ENCODE peak calls at places on chromosome 18, in seven cellular contexts. D is endothelial cell of umbilical vein, G is brain microvascular endothelial cell, Q is heart right ventricle, W is kidney, H is psoas muscle, L is GM12878. A is an unnamed sample.

GRCh38 chr18:57841568-57841967 is 38.5 kb upstream of the ATP8B1 start:
- DNase-seq in D (no peak), W (no peak), G (no peak), Q (no peak), H (no peak), L (peak), A (no peak)

GRCh38 chr18:26322892-26323653 is 96.8 kb downstream of the TAF4B start:
- DNase-seq in H (no peak), W (no peak), G (peak), Q (no peak), L (no peak), D (no peak), A (no peak)

GRCh38 chr18:46051731-46052461 is 20.2 kb downstream of the PSTPIP2 start:
- DNase-seq in H (no peak), L (no peak), D (no peak), G (peak), Q (no peak), W (no peak), A (no peak)

GRCh38 chr18:79924814-79925655 is 26.4 kb downstream of the SLC66A2 start:
- DNase-seq in W (peak), H (peak), G (no peak), L (no peak), D (no peak), Q (no peak), A (no peak)

GRCh38 chr18:63155910-63156773 is 163.4 kb downstream of the BCL2 start:
- DNase-seq in G (no peak), Q (no peak), L (no peak), D (no peak), W (no peak), H (no peak), A (no peak)

GRCh38 chr18:23231340-23232021 is 96.2 kb downstream of the CABLES1 start:
- DNase-seq in H (peak), Q (peak), D (peak), W (peak), G (peak), L (peak), A (no peak)

GRCh38 chr18:43013489-43013888 is 102.0 kb downstream of the RIT2 start:
- DNase-seq in G (peak), H (no peak), D (no peak), Q (no peak), L (no peak), W (no peak), A (no peak)

GRCh38 chr18:45503988-45504387 is 111.3 kb upstream of the SLC14A2 start:
- DNase-seq in H (no peak), W (no peak), L (no peak), D (no peak), G (no peak), Q (no peak), A (no peak)

GRCh38 chr18:76679877-76680276 is 142.5 kb upstream of the ZNF236 start:
- DNase-seq in H (no peak), L (no peak), D (no peak), W (no peak), Q (no peak), G (no peak), A (no peak)

GRCh38 chr18:213977-214376 is 53.9 kb downstream of the THOC1 start:
- DNase-seq in D (no peak), G (no peak), L (no peak), H (no peak), W (no peak), Q (no peak), A (no peak)

GRCh38 chr18:37734406-37734805 is 168.8 kb upstream of the CELF4 start:
- DNase-seq in G (no peak), H (no peak), W (no peak), L (no peak), Q (no peak), D (no peak), A (no peak)

GRCh38 chr18:25144835-25145234 is 207.1 kb downstream of the ZNF521 start:
- DNase-seq in Q (no peak), H (no peak), D (peak), L (no peak), W (no peak), G (peak), A (no peak)

GRCh38 chr18:26088482-26088881 is 1.9 kb downstream of the SS18 start:
- DNase-seq in H (no peak), W (no peak), G (no peak), D (peak), L (no peak), Q (no peak), A (no peak)

GRCh38 chr18:36633961-36634412 is 194.8 kb downstream of the TPGS2 start:
- DNase-seq in G (no peak), W (no peak), D (no peak), L (peak), H (no peak), Q (no peak), A (no peak)

GRCh38 chr18:62781893-62782292 is 66.6 kb downstream of the PHLPP1 start:
- DNase-seq in D (peak), H (peak), G (peak), Q (no peak), W (no peak), L (no peak), A (peak)

GRCh38 chr18:44180683-44181082 is 500.0 kb upstream of the SETBP1 start:
- DNase-seq in D (no peak), G (peak), L (no peak), W (no peak), H (no peak), Q (no peak), A (no peak)

GRCh38 chr18:62436636-62437519 is 85.9 kb upstream of the ZCCHC2 start:
- DNase-seq in G (peak), L (no peak), H (peak), D (peak), Q (peak), W (peak), A (peak)

GRCh38 chr18:53556450-53556849 is 668.0 kb downstream of the MBD2 start:
- DNase-seq in H (no peak), L (no peak), Q (no peak), W (no peak), D (no peak), G (no peak), A (no peak)

GRCh38 chr18:39620551-39621168 is 2055.1 kb upstream of the CELF4 start:
- DNase-seq in L (no peak), Q (no peak), W (no peak), H (no peak), G (no peak), D (no peak), A (no peak)

GRCh38 chr18:76805221-76805620 is 17.1 kb upstream of the ZNF236 start:
- DNase-seq in G (peak), W (no peak), H (no peak), Q (no peak), L (no peak), D (peak), A (no peak)

GRCh38 chr18:25075793-25076192 is 276.2 kb downstream of the ZNF521 start:
- DNase-seq in Q (no peak), H (no peak), D (no peak), W (no peak), L (no peak), G (no peak), A (no peak)

GRCh38 chr18:22221350-22221749 is 52.0 kb downstream of the GATA6 start:
- DNase-seq in L (no peak), W (no peak), Q (no peak), D (no peak), H (no peak), G (no peak), A (no peak)

GRCh38 chr18:23058746-23059440 is 76.4 kb upstream of the CABLES1 start:
- DNase-seq in Q (no peak), H (no peak), W (no peak), D (no peak), G (no peak), L (no peak), A (no peak)

GRCh38 chr18:63831080-63831788 is 56.0 kb downstream of the SERPINB7 start:
- DNase-seq in W (no peak), L (no peak), G (peak), H (no peak), D (no peak), Q (no peak), A (no peak)

GRCh38 chr18:43882358-43882757 is 605.1 kb upstream of the SYT4 start:
- DNase-seq in G (no peak), H (peak), W (no peak), Q (peak), D (no peak), L (no peak), A (no peak)

GRCh38 chr18:9814431-9814830 is 71.3 kb upstream of the TXNDC2 start:
- DNase-seq in G (peak), Q (no peak), W (no peak), L (no peak), D (peak), H (no peak), A (no peak)

GRCh38 chr18:25669741-25670140 is 317.8 kb upstream of the ZNF521 start:
- DNase-seq in L (no peak), Q (no peak), G (peak), H (no peak), W (no peak), D (peak), A (no peak)

GRCh38 chr18:75727479-75727878 is 300.0 kb upstream of the SMIM21 start:
- DNase-seq in Q (peak), L (no peak), W (no peak), H (peak), G (peak), D (no peak), A (no peak)

GRCh38 chr18:74510770-74511095 is 14.6 kb downstream of the CNDP2 start:
- DNase-seq in G (no peak), W (peak), L (no peak), D (no peak), Q (no peak), H (no peak), A (no peak)

GRCh38 chr18:63306249-63306648 is 13.3 kb downstream of the BCL2 start:
- DNase-seq in Q (no peak), L (no peak), W (no peak), D (no peak), G (no peak), H (no peak), A (no peak)

GRCh38 chr18:40868110-40868858 is 1086.8 kb upstream of the PIK3C3 start:
- DNase-seq in W (no peak), L (no peak), D (peak), Q (no peak), G (peak), H (no peak), A (peak)

GRCh38 chr18:55839350-55839749 is 251.4 kb upstream of the TCF4 start:
- DNase-seq in D (no peak), G (peak), H (no peak), Q (no peak), W (no peak), L (no peak), A (no peak)

GRCh38 chr18:22517356-22517755 is 99.6 kb upstream of the CTAGE1 start:
- DNase-seq in H (no peak), D (no peak), G (no peak), Q (no peak), W (no peak), L (no peak), A (no peak)

GRCh38 chr18:63257453-63257852 is 62.1 kb downstream of the BCL2 start:
- DNase-seq in D (no peak), Q (no peak), G (no peak), L (no peak), W (no peak), H (no peak), A (no peak)

GRCh38 chr18:54916507-54916906 is 42.8 kb downstream of the CCDC68 start:
- DNase-seq in Q (no peak), D (no peak), W (no peak), H (no peak), L (no peak), G (no peak), A (no peak)

DNA sequence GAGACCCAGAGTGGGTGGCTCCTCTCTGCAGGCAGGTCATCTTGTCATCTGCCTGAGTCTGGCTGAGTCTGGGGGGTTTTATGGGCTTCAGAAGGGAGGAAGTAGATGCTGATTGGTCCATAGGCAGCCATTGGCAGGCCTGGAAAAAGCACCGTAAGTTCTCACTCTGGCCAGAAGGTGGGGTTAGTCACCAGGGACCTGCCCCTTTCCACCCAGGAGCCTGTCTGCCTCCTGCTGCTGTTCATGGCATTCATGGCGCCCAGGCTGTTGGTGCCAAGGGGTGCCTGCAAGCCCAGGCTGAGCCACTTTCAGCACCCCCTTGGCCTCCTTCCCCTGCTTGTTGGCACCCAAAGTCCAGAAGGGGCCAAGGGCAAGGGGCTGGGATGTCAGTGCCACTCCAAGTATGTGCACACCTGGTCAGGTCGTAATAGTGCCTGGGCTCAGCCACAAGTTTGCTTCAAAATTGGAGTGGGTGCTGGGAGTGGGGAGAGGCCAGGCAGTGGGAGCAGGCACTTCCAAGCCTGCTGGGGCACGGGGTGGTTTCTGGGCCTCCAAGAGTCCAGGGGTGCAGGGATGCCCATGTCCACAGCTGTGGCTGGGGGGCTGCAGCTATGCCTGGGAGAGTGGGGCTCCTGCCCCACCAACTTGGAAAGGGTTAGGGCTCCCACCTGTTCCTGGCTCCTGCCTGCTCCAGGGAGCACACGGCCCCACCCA is 178.1 kb downstream of the FAM210A start:
- DNase-seq in Q (no peak), G (no peak), W (no peak), L (no peak), D (no peak), H (no peak), A (no peak)
- TF ChIP-seq CTCF in Q (no peak), G (no peak), W (no peak), L (peak), D (no peak), H (no peak), A (no peak)

DNA sequence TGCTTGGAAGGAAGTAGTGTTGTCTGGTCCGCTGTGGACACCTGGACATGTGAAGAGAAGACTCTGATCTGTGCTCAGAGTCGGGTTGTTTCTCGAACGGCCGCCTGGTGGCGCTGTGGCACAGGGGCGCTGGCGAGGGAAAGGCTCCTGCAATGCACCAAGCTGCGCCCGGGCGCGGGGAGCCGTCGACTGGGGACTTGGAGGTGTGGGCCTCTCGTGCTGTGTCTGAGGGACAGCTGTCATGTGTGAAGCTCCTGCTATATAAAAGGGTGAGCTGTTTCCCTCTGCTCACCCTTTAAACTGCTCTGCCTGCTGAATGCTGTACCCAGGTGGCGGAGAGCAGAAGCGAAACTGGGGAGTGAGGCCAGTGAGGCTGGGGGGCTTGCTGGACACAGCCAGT is 44.0 kb downstream of the GNAL start:
- DNase-seq in W (peak), G (peak), D (peak), H (peak), L (no peak), Q (peak), A (no peak)
- H3K4me3 ChIP-seq in W (peak), G (no peak), D (no peak), H (peak), L (no peak), Q (no peak), A (peak)

DNA sequence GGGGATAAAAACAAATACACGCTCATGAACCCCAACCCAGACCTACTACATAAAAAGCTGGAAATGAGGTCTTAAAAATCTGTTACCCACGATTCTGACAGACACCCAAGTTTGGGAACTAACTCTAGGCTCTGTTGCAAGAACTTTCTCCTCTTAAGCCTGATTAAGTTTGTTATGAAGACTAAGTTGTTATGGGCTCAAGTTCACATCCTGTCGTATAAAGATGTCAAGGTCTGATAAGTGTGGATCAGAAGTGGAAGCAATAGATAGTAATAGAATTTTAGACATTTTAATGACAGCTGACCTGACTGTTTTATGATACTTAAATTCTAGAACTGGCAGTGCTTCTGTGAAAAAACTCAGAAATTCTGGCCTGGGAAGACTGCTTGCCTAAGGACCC is 43.2 kb downstream of the LPIN2 start:
- DNase-seq in H (no peak), D (no peak), L (no peak), G (no peak), Q (no peak), W (no peak), A (no peak)
- H3K27ac ChIP-seq in H (no peak), D (no peak), L (peak), G (no peak), Q (peak), W (peak), A (no peak)

GRCh38 chr18:61173579-61173978 is 159.7 kb upstream of the CDH20 start:
- DNase-seq in W (no peak), L (no peak), D (no peak), H (no peak), G (no peak), Q (no peak), A (no peak)

GRCh38 chr18:61167902-61168301 is 165.3 kb upstream of the CDH20 start:
- DNase-seq in L (no peak), G (no peak), W (no peak), Q (no peak), H (no peak), D (no peak), A (no peak)

GRCh38 chr18:61169386-61169785 is 163.8 kb upstream of the CDH20 start:
- DNase-seq in G (no peak), L (no peak), D (no peak), Q (no peak), W (no peak), H (no peak), A (no peak)
- TF ChIP-seq CTCF in G (no peak), L (no peak), D (no peak), Q (no peak), W (no peak), H (no peak), A (no peak)

GRCh38 chr18:3368193-3368592 is 81.8 kb upstream of the TGIF1 start:
- DNase-seq in H (no peak), W (no peak), G (peak), D (no peak), L (no peak), Q (no peak), A (no peak)
- H3K4me3 ChIP-seq in H (no peak), W (no peak), G (no peak), D (no peak), L (no peak), Q (no peak), A (no peak)

GRCh38 chr18:48974304-48975220 is 23.8 kb upstream of the SMAD7 start:
- DNase-seq in D (no peak), W (no peak), L (no peak), Q (peak), H (no peak), G (no peak), A (no peak)
- H3K27ac ChIP-seq in D (no peak), W (peak), L (no peak), Q (peak), H (peak), G (no peak), A (peak)

GRCh38 chr18:67919316-67919715 is 402.8 kb upstream of the DSEL start:
- DNase-seq in W (no peak), Q (no peak), G (no peak), H (no peak), D (no peak), L (no peak), A (no peak)
- TF ChIP-seq CTCF in W (no peak), Q (no peak), G (no peak), H (no peak), D (no peak), L (no peak), A (no peak)